ENCODE peak calls at places on chromosomes 11 and 22, in eight cellular contexts. W, K, X, C, G, T, I and O are unnamed samples. For H3K36me3 and H3K4me1, the result is how much of the 10 kb centered on the place peaks cover.

GRCh38 chr22:37546436-37547248 is 13.6 kb upstream of the CDC42EP1 start:
- DNase-seq in W (peak), K (peak), X (no peak), C (peak), G (peak), T (peak), I (peak), O (no peak)

GRCh38 chr11:80320226-80320625 is 879.4 kb upstream of the TENM4 start:
- DNase-seq in W (no peak), K (no peak), X (no peak), C (no peak), G (no peak), T (no peak), I (no peak), O (no peak)

GRCh38 chr22:22348127-22348814 is 103.7 kb downstream of the VPREB1 start:
- DNase-seq in W (no peak), K (no peak), X (no peak), C (no peak), G (no peak), T (no peak), I (no peak), O (peak)

GRCh38 chr22:29722587-29722986 is 2.8 kb downstream of the CABP7 start:
- DNase-seq in W (no peak), K (no peak), X (no peak), C (no peak), G (no peak), T (no peak), I (no peak), O (no peak)

GRCh38 chr11:29432719-29433325 is 584.0 kb downstream of the KCNA4 start:
- DNase-seq in W (no peak), K (no peak), X (peak), C (no peak), G (no peak), T (no peak), I (peak), O (peak)

GRCh38 chr11:88709567-88709966 is 356.2 kb downstream of the GRM5 start:
- DNase-seq in W (no peak), K (no peak), X (peak), C (no peak), G (no peak), T (no peak), I (no peak), O (no peak)

GRCh38 chr11:110069158-110069737 is 23.9 kb upstream of the ZC3H12C start:
- DNase-seq in W (peak), K (peak), X (peak), C (peak), G (peak), T (no peak), I (peak), O (peak)

GRCh38 chr11:43904737-43905515 is 24.3 kb downstream of the ALKBH3 start:
- DNase-seq in W (no peak), K (no peak), X (peak), C (no peak), G (no peak), T (no peak), I (peak), O (no peak)

GRCh38 chr11:110253525-110253924 is 42.9 kb downstream of the RDX start:
- DNase-seq in W (no peak), K (no peak), X (no peak), C (no peak), G (no peak), T (no peak), I (no peak), O (no peak)

GRCh38 chr11:72233056-72233772 is 8.6 kb downstream of the INPPL1 start:
- DNase-seq in W (no peak), K (no peak), X (no peak), C (no peak), G (no peak), T (no peak), I (no peak), O (no peak)

GRCh38 chr22:31969789-31970489 is 25.6 kb downstream of the YWHAH start:
- DNase-seq in W (peak), K (peak), X (peak), C (peak), G (peak), T (peak), I (peak), O (peak)

GRCh38 chr11:3807856-3808845 is at the start of gene PGAP2:
- DNase-seq in W (peak), K (peak), X (peak), C (peak), G (no peak), T (peak), I (peak), O (peak)

GRCh38 chr11:61711493-61711892 is 31.3 kb downstream of the DAGLA start:
- DNase-seq in W (no peak), K (no peak), X (no peak), C (no peak), G (no peak), T (no peak), I (no peak), O (no peak)

GRCh38 chr22:19143967-19144400 is 467 bp downstream of the ESS2 start:
- DNase-seq in W (no peak), K (no peak), X (peak), C (no peak), G (no peak), T (peak), I (peak), O (no peak)

GRCh38 chr22:50702261-50702671 is 29.6 kb downstream of the SHANK3 start:
- DNase-seq in W (no peak), K (no peak), X (no peak), C (peak), G (no peak), T (no peak), I (no peak), O (no peak)

GRCh38 chr11:123203934-123204333 is 8.9 kb upstream of the CLMP start:
- DNase-seq in W (no peak), K (no peak), X (no peak), C (no peak), G (no peak), T (no peak), I (peak), O (no peak)

GRCh38 chr11:68546555-68546954 is 86.0 kb downstream of the PPP6R3 start:
- DNase-seq in W (no peak), K (peak), X (no peak), C (peak), G (no peak), T (no peak), I (peak), O (no peak)

GRCh38 chr22:49232319-49233067 is 595.2 kb downstream of the BRD1 start:
- DNase-seq in W (no peak), K (no peak), X (no peak), C (no peak), G (no peak), T (no peak), I (no peak), O (no peak)

GRCh38 chr11:69605737-69606526 is 35.0 kb upstream of the CCND1 start:
- DNase-seq in W (no peak), K (no peak), X (no peak), C (no peak), G (no peak), T (no peak), I (no peak), O (no peak)

GRCh38 chr11:35851342-35851741 is 92.5 kb upstream of the LDLRAD3 start:
- DNase-seq in W (no peak), K (no peak), X (no peak), C (no peak), G (no peak), T (no peak), I (no peak), O (no peak)

GRCh38 chr11:112608466-112608865 is 347.8 kb upstream of the PLET1 start:
- DNase-seq in W (no peak), K (no peak), X (no peak), C (no peak), G (no peak), T (no peak), I (no peak), O (no peak)

GRCh38 chr22:32281092-32281491 is 25.9 kb upstream of the SLC5A4 start:
- DNase-seq in W (no peak), K (no peak), X (peak), C (no peak), G (no peak), T (no peak), I (no peak), O (no peak)

GRCh38 chr11:77174559-77174958 is 46.5 kb downstream of the MYO7A start:
- DNase-seq in W (no peak), K (peak), X (no peak), C (peak), G (no peak), T (no peak), I (no peak), O (no peak)

GRCh38 chr22:25153961-25154685 is 45.5 kb upstream of the CRYBB3 start:
- DNase-seq in W (peak), K (peak), X (peak), C (peak), G (peak), T (no peak), I (no peak), O (peak)

GRCh38 chr11:131837562-131837961 is 467.1 kb downstream of the NTM start:
- DNase-seq in W (no peak), K (no peak), X (no peak), C (no peak), G (no peak), T (no peak), I (no peak), O (no peak)

DNA sequence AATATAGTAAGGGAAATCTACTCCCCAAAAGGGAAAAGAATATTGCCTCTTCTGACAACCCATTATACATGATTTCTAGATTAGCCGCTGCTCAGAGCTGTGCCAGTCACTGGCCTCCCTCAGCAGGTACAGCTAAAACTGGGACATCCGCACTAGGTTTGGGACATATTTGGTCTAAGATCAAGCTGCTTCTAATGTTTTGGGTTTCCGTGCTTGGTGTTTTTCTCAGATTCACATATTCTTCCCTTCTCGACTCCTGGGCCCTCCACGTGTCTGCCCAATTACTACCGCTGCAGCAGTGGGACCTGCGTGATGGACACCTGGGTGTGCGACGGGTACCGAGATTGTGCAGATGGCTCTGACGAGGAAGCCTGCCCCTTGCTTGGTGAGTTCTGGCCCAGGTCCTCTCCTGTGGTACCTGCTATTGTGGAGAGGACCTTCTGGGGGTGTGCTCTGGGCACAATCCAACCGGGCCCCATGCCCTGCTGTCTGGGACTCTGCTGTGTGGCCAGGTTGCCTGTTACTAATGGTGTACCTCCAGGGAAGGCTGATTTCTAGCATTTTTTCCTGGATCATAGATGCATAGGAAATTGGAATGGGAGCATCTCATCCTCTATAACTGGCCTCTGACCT is 138.1 kb upstream of the SORL1-AS1 start:
- DNase-seq in W (no peak), K (no peak), X (no peak), C (no peak), G (no peak), T (no peak), I (no peak), O (no peak)
- H3K36me3 ChIP-seq in W (under half), K (under half), X (under half), C (half or more), G (under half), T (under half), I (under half), O (under half)

GRCh38 chr22:41262250-41262765 is 21.6 kb upstream of the CHADL start:
- DNase-seq in W (no peak), K (peak), X (no peak), C (no peak), G (no peak), T (no peak), I (no peak), O (no peak)
- H3K27ac ChIP-seq in W (no peak), K (no peak), X (no peak), C (no peak), G (no peak), T (no peak), I (no peak), O (no peak)

GRCh38 chr11:108233277-108233945 is 10.5 kb downstream of the ATM start:
- DNase-seq in W (no peak), K (peak), X (no peak), C (no peak), G (no peak), T (no peak), I (no peak), O (no peak)
- H3K4me1 ChIP-seq in W (under half), K (under half), X (under half), C (under half), G (under half), T (under half), I (under half), O (under half)

DNA sequence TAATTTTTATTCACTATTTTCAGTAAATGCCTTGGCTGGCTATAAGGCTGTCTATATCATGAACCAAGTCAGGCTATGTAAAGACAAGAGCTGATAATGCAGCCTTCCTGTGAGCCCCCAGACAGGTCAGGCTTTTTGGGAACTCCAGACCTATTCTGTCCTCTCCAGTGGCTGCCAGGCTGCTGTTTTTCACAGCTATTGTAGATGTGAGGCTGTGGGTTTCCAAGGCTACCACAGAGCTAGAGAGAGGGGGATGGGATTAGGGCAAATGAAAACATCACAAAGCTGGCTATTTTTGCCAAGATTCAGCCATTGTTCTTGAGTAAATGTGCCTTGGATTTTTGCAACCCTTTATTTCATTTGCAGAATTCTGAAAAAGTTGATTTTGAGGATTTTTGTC is 55.7 kb upstream of the SORL1-AS1 start:
- DNase-seq in W (no peak), K (no peak), X (no peak), C (no peak), G (no peak), T (no peak), I (no peak), O (no peak)
- H3K36me3 ChIP-seq in W (under half), K (under half), X (under half), C (under half), G (under half), T (under half), I (under half), O (under half)

DNA sequence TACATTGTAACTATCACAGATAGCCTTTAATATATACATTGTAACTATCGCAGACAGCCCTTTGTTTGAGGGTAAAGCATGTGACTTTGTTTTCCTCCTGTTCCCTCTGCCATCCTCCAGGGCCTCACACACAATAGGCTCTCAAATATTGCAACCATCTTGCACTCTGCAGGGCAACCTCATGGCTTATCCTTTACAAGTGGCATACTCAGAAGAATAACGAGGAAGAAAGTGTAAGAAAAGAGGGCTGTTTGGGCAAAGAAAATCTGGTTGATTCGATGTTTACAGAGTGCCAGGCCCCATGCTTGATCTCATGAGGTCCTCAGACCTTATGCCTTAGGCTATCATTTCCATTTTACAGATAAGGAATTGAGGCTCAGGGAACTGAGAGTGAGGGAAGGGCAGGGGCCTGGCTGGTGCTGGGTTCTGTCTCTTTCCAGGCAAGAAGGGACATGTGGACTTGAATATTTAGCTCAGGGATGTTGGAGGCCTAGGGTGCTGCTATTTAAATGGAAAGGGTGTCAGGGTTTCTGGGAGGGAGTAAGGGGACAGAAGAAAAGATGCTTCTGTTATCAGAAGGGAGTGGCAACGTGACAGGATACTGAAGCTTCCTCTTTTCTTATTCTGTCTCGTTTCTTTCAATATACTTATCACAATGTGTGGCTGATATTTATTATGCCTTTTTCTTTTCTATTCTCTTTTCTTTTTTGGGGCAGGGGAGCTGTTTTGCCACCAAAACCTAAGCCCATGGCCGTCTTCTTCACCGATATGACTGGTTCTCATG is 1.1 kb upstream of the SAMM50 start:
- DNase-seq in W (no peak), K (no peak), X (no peak), C (no peak), G (no peak), T (no peak), I (no peak), O (no peak)
- H3K27ac ChIP-seq in W (peak), K (no peak), X (peak), C (no peak), G (peak), T (no peak), I (peak), O (peak)

DNA sequence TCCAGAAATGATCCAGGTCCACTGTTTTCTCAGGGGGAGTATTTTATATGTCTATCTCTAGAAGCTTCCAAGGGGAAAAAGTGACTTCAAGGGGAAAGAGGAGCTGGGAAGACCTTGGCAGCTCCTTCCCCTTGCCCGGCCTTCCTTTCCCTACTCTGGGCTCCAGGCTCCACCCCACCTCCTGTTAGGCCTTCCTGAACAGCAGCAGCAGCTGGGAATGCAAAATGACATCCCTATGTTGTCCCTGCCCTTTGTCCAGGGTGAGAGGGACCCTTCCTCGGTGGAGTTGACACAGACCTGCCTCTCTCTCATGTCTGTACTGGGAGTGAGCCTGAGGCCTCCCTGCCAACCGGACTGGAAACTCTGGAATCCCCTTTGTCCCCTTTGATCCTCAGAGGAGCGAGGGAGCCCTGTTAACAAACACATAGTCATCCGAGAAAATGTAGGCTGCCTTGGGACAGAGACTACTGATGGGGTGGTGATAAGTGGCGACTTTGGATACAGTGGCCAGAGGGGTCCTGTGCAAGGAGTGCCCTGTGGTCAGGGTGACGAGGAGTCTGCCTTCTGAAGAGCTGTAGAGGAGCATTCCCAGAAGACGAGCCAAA is 9.0 kb upstream of the MALAT1 start:
- DNase-seq in W (peak), K (peak), X (no peak), C (no peak), G (peak), T (no peak), I (no peak), O (peak)
- H3K4me1 ChIP-seq in W (half or more), K (half or more), X (half or more), C (half or more), G (half or more), T (half or more), I (half or more), O (under half)

GRCh38 chr22:45787770-45788169 is 116.1 kb downstream of the ATXN10 start:
- DNase-seq in W (no peak), K (no peak), X (no peak), C (no peak), G (no peak), T (no peak), I (peak), O (no peak)

GRCh38 chr22:45788530-45788929 is 116.9 kb downstream of the ATXN10 start:
- DNase-seq in W (no peak), K (no peak), X (no peak), C (no peak), G (no peak), T (no peak), I (no peak), O (no peak)

GRCh38 chr22:45793161-45793560 is 121.5 kb downstream of the ATXN10 start:
- DNase-seq in W (no peak), K (no peak), X (no peak), C (no peak), G (no peak), T (no peak), I (no peak), O (no peak)
- H3K36me3 ChIP-seq in W (under half), K (under half), X (under half), C (under half), G (under half), T (under half), I (under half), O (under half)

GRCh38 chr11:34343686-34344085 is 14.1 kb downstream of the ABTB2 start:
- DNase-seq in W (no peak), K (no peak), X (no peak), C (no peak), G (no peak), T (no peak), I (no peak), O (no peak)

GRCh38 chr11:34345012-34345804 is 12.6 kb downstream of the ABTB2 start:
- DNase-seq in W (no peak), K (no peak), X (peak), C (no peak), G (peak), T (peak), I (peak), O (peak)

GRCh38 chr11:34345991-34346480 is 11.8 kb downstream of the ABTB2 start:
- DNase-seq in W (no peak), K (peak), X (no peak), C (no peak), G (peak), T (no peak), I (peak), O (no peak)

GRCh38 chr11:34343153-34343552 is 14.7 kb downstream of the ABTB2 start:
- DNase-seq in W (no peak), K (no peak), X (peak), C (no peak), G (no peak), T (no peak), I (peak), O (no peak)

GRCh38 chr11:34344410-34345011 is 13.3 kb downstream of the ABTB2 start:
- DNase-seq in W (no peak), K (no peak), X (peak), C (no peak), G (peak), T (no peak), I (no peak), O (peak)
- H3K27ac ChIP-seq in W (no peak), K (no peak), X (no peak), C (no peak), G (peak), T (no peak), I (no peak), O (peak)